ENCODE peak calls at places on chromosome 14, in four cellular contexts. G is K562, K is GM12878, Y is HepG2. E is an unnamed sample.

GRCh38 chr14:32754209-32754608 is 184.5 kb upstream of the NPAS3 start:
- DNase-seq in G (no peak), K (no peak), Y (no peak), E (no peak)

GRCh38 chr14:31300296-31300695 is 92.7 kb upstream of the HECTD1 start:
- DNase-seq in G (peak), K (no peak), Y (no peak), E (no peak)

GRCh38 chr14:67934087-67934486 is 114.5 kb downstream of the RAD51B start:
- DNase-seq in G (peak), K (peak), Y (peak), E (peak)

GRCh38 chr14:103819503-103820307 is 27.7 kb downstream of the PPP1R13B start:
- DNase-seq in G (no peak), K (no peak), Y (peak), E (peak)

GRCh38 chr14:101783260-101784016 is 21.9 kb downstream of the PPP2R5C start:
- DNase-seq in G (no peak), K (no peak), Y (no peak), E (no peak)

GRCh38 chr14:31893156-31893813 is 183.8 kb upstream of the ARHGAP5 start:
- DNase-seq in G (no peak), K (no peak), Y (no peak), E (no peak)

GRCh38 chr14:20418501-20418909 is 5.2 kb upstream of the TEP1 start:
- DNase-seq in G (no peak), K (no peak), Y (peak), E (no peak)

GRCh38 chr14:82080319-82080718 is 546.7 kb upstream of the SEL1L start:
- DNase-seq in G (no peak), K (no peak), Y (no peak), E (peak)

GRCh38 chr14:95040723-95041476 is 116.4 kb downstream of the DICER1 start:
- DNase-seq in G (no peak), K (no peak), Y (no peak), E (no peak)

GRCh38 chr14:35470775-35471174 is 63.2 kb upstream of the INSM2 start:
- DNase-seq in G (peak), K (no peak), Y (no peak), E (peak)

GRCh38 chr14:49926803-49927202 is 33.9 kb downstream of the ARF6 start:
- DNase-seq in G (no peak), K (no peak), Y (no peak), E (no peak)

GRCh38 chr14:33165144-33165925 is 226.7 kb downstream of the NPAS3 start:
- DNase-seq in G (no peak), K (no peak), Y (no peak), E (no peak)

GRCh38 chr14:68137704-68138619 is 318.4 kb downstream of the RAD51B start:
- DNase-seq in G (no peak), K (no peak), Y (peak), E (peak)

GRCh38 chr14:102508774-102509743 is 517 bp downstream of the ANKRD9 start:
- DNase-seq in G (peak), K (no peak), Y (no peak), E (no peak)

GRCh38 chr14:93207468-93208308 is 632 bp downstream of the UBR7 start:
- DNase-seq in G (peak), K (no peak), Y (no peak), E (peak)

GRCh38 chr14:65502676-65503124 is 90.2 kb downstream of the FUT8 start:
- DNase-seq in G (no peak), K (peak), Y (no peak), E (no peak)

GRCh38 chr14:80055226-80055625 is 156.1 kb downstream of the DIO2 start:
- DNase-seq in G (no peak), K (no peak), Y (no peak), E (no peak)

GRCh38 chr14:89502966-89503365 is 85.9 kb upstream of the FOXN3 start:
- DNase-seq in G (no peak), K (no peak), Y (no peak), E (no peak)

GRCh38 chr14:60508707-60509437 is at the start of gene SIX6:
- DNase-seq in G (no peak), K (no peak), Y (no peak), E (peak)

GRCh38 chr14:47302121-47302520 is 373.3 kb downstream of the MDGA2 start:
- DNase-seq in G (no peak), K (no peak), Y (no peak), E (no peak)

GRCh38 chr14:57933363-57933762 is 67.5 kb upstream of the SLC35F4 start:
- DNase-seq in G (no peak), K (no peak), Y (no peak), E (no peak)

GRCh38 chr14:51157012-51157411 is 62.1 kb upstream of the TRIM9 start:
- DNase-seq in G (no peak), K (no peak), Y (peak), E (no peak)

GRCh38 chr14:91517013-91517412 is 6.9 kb upstream of the PPP4R3A start:
- DNase-seq in G (no peak), K (no peak), Y (no peak), E (no peak)

GRCh38 chr14:65334765-65335411 is 77.6 kb upstream of the FUT8 start:
- DNase-seq in G (no peak), K (no peak), Y (no peak), E (peak)

GRCh38 chr14:99729991-99730875 is 46.1 kb downstream of the CYP46A1 start:
- DNase-seq in G (peak), K (no peak), Y (peak), E (peak)
- TF ChIP-seq CBFB in G (no peak), K (no peak), Y (no peak), E (no peak)

DNA sequence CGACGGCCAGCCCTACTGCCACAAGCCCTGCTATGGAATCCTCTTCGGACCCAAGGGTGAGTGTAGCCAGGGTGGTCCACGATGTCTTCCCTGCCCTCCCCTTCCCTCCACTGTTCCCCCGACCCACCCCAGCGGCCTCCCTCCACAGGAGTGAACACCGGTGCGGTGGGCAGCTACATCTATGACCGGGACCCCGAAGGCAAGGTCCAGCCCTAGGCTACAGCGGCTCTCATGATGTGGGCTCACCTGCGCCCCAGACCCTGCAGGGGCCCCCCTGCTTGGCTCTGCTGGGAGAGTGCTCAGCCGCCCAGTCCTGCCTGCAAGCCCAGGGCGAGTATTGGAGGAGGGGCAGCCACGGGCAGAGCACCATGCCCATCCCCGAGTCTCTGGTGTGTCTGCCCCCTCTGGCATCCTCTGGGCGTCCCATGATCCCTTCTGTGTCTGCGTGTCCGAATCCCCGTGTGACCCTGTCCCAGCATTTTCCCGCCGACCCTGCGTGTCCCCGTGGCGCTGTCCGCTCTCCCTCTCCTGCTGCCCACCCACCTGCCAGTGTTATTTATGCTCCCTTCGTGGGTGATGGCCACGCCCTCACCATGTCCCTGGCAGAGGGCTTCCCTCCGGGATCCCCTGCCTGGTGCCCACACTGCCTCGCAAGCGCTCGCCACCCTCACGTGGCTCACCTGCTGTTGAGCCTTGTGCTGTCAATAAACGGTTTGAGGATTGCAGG is 5.0 kb downstream of the CRIP2 start:
- DNase-seq in G (no peak), K (no peak), Y (no peak), E (no peak)
- TF ChIP-seq CBFB in G (no peak), K (no peak), Y (no peak), E (no peak)

GRCh38 chr14:22847661-22848341 is 11.4 kb downstream of the MMP14 start:
- DNase-seq in G (no peak), K (no peak), Y (no peak), E (no peak)
- TF ChIP-seq CBFB in G (no peak), K (no peak), Y (no peak), E (no peak)

GRCh38 chr14:77741438-77741837 is 19.5 kb downstream of the SNW1 start:
- DNase-seq in G (no peak), K (no peak), Y (no peak), E (no peak)
- TF ChIP-seq CBFB in G (no peak), K (no peak), Y (no peak), E (no peak)

DNA sequence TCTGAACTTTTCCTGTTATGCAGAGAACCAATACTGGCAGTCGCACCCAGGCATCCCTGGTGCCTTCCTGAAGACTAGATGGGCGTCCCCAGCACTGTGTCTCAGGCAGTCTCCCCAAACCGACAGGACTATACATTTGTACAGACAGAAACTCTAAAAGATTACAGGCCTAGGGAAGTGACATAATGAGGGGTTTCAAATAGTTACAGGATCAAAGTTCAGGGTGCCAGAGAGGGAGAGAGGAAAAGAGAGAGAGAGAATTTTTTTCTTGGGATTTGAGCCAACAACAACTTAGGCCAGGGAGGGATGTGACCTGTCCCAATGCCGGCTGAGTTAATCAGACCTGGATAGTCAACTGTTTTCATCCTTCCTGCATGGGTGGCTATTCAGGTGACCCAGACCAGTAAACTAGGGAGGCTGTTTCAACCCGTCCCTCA is 9.3 kb upstream of the GMFB start:
- DNase-seq in G (no peak), K (no peak), Y (peak), E (no peak)
- TF ChIP-seq CBFB in G (no peak), K (no peak), Y (no peak), E (no peak)

DNA sequence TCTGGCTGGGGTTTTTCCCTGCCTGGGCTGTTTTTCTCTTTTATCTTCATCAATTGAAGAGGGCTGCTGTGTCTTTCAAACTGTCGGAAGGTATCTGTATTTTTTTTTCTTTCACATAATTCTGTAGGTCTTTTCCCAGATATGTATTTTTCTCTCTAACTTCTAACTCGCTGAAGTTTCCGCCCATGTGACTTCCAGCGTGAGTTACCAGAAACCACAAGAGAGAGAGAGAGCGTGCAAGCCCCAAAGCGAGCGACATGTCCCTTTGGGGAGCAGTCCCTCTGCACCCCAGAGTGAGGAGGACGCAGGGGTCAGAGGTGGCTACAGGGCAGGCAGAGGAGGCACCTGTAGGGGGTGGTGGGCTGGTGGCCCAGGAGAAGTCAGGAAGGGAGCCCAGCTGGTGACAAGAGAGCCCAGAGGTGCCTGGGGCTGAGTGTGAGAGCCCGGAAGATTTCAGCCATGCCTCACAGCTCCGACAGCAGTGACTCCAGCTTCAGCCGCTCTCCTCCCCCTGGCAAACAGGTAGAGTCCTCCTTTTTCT is at the start of gene BATF:
- DNase-seq in G (no peak), K (no peak), Y (no peak), E (no peak)
- TF ChIP-seq CBFB in G (no peak), K (peak), Y (no peak), E (no peak)

DNA sequence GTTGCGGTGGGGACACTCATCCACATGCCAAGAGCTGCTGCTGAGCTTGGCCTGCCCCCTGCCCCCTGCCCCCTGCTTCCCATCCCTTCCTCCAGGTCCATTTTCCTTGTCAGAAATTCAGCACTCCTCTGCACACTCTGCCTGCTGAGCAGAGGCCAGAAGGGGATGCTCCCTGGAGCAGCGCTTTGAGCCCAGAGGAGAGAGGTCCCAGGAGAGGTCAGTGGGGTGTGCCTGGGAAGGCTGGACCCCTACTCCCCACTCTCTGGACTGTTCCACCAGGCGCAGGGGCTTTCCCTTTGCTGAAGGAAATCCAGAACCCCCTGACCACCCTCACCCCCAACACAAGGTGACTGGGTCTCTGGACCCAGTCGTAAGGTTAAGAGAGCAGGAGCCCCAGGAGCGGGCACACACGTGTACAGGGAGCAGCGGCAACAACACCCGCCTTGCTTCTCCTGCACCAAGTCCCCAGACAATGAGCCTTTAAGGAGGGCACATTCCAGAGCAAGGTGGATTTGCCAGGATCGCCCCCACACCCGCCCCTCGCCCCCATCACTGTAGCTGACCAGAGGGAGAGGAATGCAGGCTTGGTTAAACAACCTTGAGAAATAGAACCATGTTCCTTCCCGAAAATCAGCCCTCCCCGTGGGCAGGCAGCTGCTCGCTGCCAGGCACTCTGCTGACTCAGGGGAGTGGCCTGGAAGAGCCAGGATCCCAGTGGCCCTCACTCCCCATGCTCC is 30.7 kb downstream of the ISCA2 start:
- DNase-seq in G (no peak), K (no peak), Y (no peak), E (no peak)
- TF ChIP-seq CBFB in G (no peak), K (no peak), Y (no peak), E (no peak)